ENCODE peak calls at places on chromosomes 4 and X, in nine cellular contexts. S is suprapubic skin, P is psoas muscle, Z is K562, U is ovary, M is small intestine, B is body of pancreas, H is fibroblast of lung, G is IMR-90. Y is an unnamed sample.

GRCh38 chrX:104707572-104707971 is 141.6 kb downstream of the IL1RAPL2 start:
- DNase-seq in Z (no peak), P (no peak), B (no peak), U (no peak), G (no peak), H (no peak), M (no peak), S (no peak), Y (no peak)

GRCh38 chrX:40855411-40855810 is 120.1 kb upstream of the MED14 start:
- DNase-seq in G (no peak), Z (no peak), U (no peak), P (no peak), H (no peak), M (no peak), B (no peak), S (no peak), Y (no peak)

GRCh38 chr4:10596586-10597285 is 87.8 kb downstream of the CLNK start:
- DNase-seq in P (no peak), U (no peak), S (no peak), H (no peak), B (no peak), M (no peak), Z (no peak), G (no peak), Y (no peak)

GRCh38 chr4:54687887-54688841 is 30.4 kb downstream of the KIT start:
- DNase-seq in H (no peak), M (no peak), G (peak; percentile 4), U (no peak), B (no peak), S (no peak), Z (no peak), P (no peak), Y (no peak)

GRCh38 chr4:6011686-6012085 is 6.5 kb downstream of the C4orf50 start:
- DNase-seq in P (no peak), U (peak; percentile 40), Z (no peak), G (no peak), M (no peak), S (no peak), B (peak; percentile 74), H (no peak), Y (no peak)

GRCh38 chrX:65706041-65706828 is 38.8 kb downstream of the MSN start:
- DNase-seq in U (no peak), M (no peak), G (peak; percentile 85), B (peak; percentile 48), P (peak; percentile 54), H (peak; percentile 80), S (no peak), Z (peak; percentile 21), Y (no peak)

GRCh38 chr4:10438924-10439323 is 18.3 kb downstream of the ZNF518B start:
- DNase-seq in P (no peak), G (no peak), B (no peak), Z (no peak), M (no peak), S (no peak), H (no peak), U (no peak), Y (no peak)

GRCh38 chrX:30888526-30889146 is 418 bp downstream of the TAB3 start:
- DNase-seq in M (peak; percentile 19), Z (no peak), G (no peak), P (peak; percentile 12), B (no peak), H (peak; percentile 5), U (no peak), S (no peak), Y (no peak)

GRCh38 chrX:119477812-119478232 is 9.6 kb downstream of the SLC25A5 start:
- DNase-seq in U (no peak), M (peak; percentile 96), P (no peak), B (peak; percentile 70), G (peak; percentile 93), S (no peak), H (peak; percentile 90), Z (peak; percentile 25), Y (no peak)

GRCh38 chr4:24042094-24042493 is 152.2 kb upstream of the PPARGC1A start:
- DNase-seq in M (no peak), G (peak; percentile 97), B (no peak), P (no peak), Z (no peak), U (no peak), S (no peak), H (peak; percentile 96), Y (no peak)

GRCh38 chr4:161178310-161178709 is 985.5 kb downstream of the FSTL5 start:
- DNase-seq in G (no peak), M (no peak), Z (no peak), U (no peak), H (no peak), P (no peak), S (no peak), B (no peak), Y (no peak)

GRCh38 chrX:47447607-47448006 is 35.4 kb downstream of the ZNF41 start:
- DNase-seq in U (no peak), B (no peak), S (no peak), G (no peak), P (no peak), H (no peak), M (no peak), Z (no peak), Y (no peak)

GRCh38 chrX:47446971-47447370 is 36.1 kb downstream of the ZNF41 start:
- DNase-seq in P (no peak), G (no peak), B (no peak), M (no peak), S (no peak), H (no peak), U (no peak), Z (no peak), Y (no peak)

GRCh38 chrX:47448165-47448806 is 34.7 kb downstream of the ZNF41 start:
- DNase-seq in P (no peak), Z (no peak), B (no peak), S (no peak), M (no peak), U (no peak), H (no peak), G (no peak), Y (no peak)

GRCh38 chrX:47452112-47452511 is 30.9 kb downstream of the ZNF41 start:
- DNase-seq in Z (no peak), U (no peak), M (no peak), H (no peak), S (no peak), B (no peak), P (no peak), G (no peak), Y (no peak)

DNA sequence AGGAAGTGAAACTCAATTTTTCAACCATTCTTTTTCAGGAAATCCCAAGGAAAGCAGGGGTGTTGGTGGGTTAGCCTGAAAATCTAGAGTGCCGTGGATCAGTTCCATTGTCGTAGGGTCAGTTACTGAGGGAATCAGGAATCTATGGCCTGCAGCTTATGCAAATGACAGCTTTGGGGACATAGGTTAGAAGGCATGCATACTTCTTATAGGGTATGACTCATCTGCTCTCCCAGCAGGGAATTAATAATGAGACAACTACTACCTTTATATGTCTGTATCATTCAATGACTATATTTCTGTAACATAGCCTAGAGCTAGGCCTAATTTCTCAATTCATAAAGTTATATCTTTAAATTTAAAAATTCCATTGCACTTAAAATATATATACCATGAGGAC is 36.6 kb downstream of the ZNF41 start:
- DNase-seq in Z (no peak), U (no peak), P (no peak), H (no peak), S (no peak), B (no peak), M (no peak), G (no peak), Y (no peak)
- H3K9me3 ChIP-seq in Z (peaks cover 7% of the 10 kb centered on the region), U (peaks cover 6% of the 10 kb centered on the region), P (peaks cover 50% of the 10 kb centered on the region), H (no peaks in the 10 kb centered on the region), S (no peaks in the 10 kb centered on the region), B (no peaks in the 10 kb centered on the region), M (peaks cover 1% of the 10 kb centered on the region), G (peaks cover 36% of the 10 kb centered on the region), Y (peaks cover 21% of the 10 kb centered on the region)

GRCh38 chr4:108172231-108172779 is 3.6 kb upstream of the LEF1 start:
- DNase-seq in H (peak; percentile 29), M (no peak), P (no peak), B (no peak), G (no peak), S (no peak), U (peak; percentile 51), Z (no peak), Y (no peak)
- H3K27ac ChIP-seq in H (no peak overlapping the region), M (peak overlapping the region; percentile 60), P (no peak overlapping the region), B (no peak overlapping the region), G (no peak overlapping the region), S (peak overlapping the region; percentile 78), U (no peak overlapping the region), Z (no peak overlapping the region), Y (no peak overlapping the region)

DNA sequence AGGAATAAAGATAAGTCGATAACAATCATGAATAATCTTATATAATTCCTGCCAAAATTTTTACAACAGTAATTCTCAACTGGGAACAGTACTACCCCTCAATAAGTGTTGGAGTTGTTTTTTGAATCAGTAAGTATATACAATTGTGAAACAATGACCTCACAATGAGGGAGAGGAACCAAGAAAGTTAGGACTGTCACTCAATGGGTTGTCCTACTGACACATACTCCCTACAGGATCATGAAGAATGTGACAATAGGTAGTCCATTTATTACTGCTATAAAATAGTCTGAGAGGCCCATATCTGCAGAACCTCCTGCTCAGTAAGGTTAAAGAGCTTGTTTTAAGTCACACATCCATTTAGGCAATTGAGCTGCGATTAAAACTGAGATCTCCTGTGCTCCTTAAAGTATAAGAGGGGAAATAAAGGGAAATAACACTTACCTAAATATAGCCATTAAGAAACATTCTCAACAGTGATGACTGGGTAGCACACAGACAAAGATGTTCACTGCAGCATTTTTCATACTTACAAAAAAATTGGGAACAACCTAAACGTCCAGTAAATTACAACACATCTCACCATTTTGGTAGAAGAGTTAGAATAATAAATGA is 26.2 kb downstream of the FBXW7 start:
- DNase-seq in P (no peak), H (no peak), U (no peak), Z (no peak), G (no peak), S (no peak), B (no peak), M (peak; percentile 32), Y (no peak)
- H3K9me3 ChIP-seq in P (no peaks in the 10 kb centered on the region), H (no peaks in the 10 kb centered on the region), U (no peaks in the 10 kb centered on the region), Z (no peaks in the 10 kb centered on the region), G (no peaks in the 10 kb centered on the region), S (no peaks in the 10 kb centered on the region), B (no peaks in the 10 kb centered on the region), M (no peaks in the 10 kb centered on the region), Y (no peaks in the 10 kb centered on the region)

GRCh38 chr4:99013884-99014523 is 18.5 kb downstream of the METAP1 start:
- DNase-seq in P (no peak), U (no peak), S (no peak), M (no peak), G (no peak), B (no peak), Z (no peak), H (no peak), Y (no peak)

GRCh38 chr4:99011910-99012309 is 16.4 kb downstream of the METAP1 start:
- DNase-seq in G (no peak), M (no peak), Z (no peak), P (no peak), H (no peak), B (no peak), U (no peak), S (no peak), Y (no peak)

GRCh38 chr4:99008051-99008450 is 12.5 kb downstream of the METAP1 start:
- DNase-seq in S (no peak), G (no peak), P (no peak), M (no peak), H (no peak), B (no peak), Z (no peak), U (no peak), Y (no peak)

DNA sequence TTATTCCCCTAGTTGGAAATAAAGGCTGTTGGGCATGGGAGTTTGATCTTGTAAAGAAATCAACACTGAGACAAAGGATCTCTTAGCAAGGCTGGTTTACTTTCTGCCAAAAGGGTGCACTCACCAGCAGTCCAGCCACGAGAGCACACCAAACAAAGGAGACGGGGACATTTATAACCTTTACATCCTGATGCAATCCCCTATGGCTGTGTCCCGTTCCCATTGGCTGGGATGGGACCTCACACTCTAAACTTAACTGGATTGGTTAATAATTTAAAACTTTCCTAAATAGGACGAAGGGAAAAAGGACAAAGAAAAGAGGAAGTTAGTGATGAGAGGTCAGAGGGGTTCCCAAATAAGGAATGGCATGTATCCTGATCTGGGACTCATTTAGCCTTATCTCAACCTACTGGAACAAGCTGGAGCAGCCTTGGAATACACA is 17.9 kb downstream of the METAP1 start:
- DNase-seq in M (no peak), U (no peak), Z (no peak), P (no peak), H (peak; percentile 6), G (peak; percentile 4), B (no peak), S (no peak), Y (no peak)
- H3K27ac ChIP-seq in M (no peak overlapping the region), U (no peak overlapping the region), Z (no peak overlapping the region), P (no peak overlapping the region), H (no peak overlapping the region), G (no peak overlapping the region), B (peak overlapping the region; percentile 31), S (no peak overlapping the region), Y (no peak overlapping the region)

Y was measured in CD8-positive, alpha-beta memory T cell.